ENCODE peak calls at places on chromosome 1, in seven cellular contexts. One of them, this sample, is unnamed.

GRCh38 chr1:206797534-206798383 is 25.5 kb upstream of the IL10 start:
- DNase-seq in epithelial cell of esophagus: no peak
- DNase-seq in WERI-Rb-1: peak; percentile 69
- DNase-seq in Kasumi-1: peak; percentile 53
- DNase-seq in ACHN: peak; percentile 21
- DNase-seq in GM23338: peak; percentile 79
- DNase-seq in RPMI7951: no peak
- DNase-seq in this sample: no peak

GRCh38 chr1:79197421-79197820 is 190.9 kb upstream of the ADGRL4 start:
- DNase-seq in WERI-Rb-1: peak; percentile 16
- DNase-seq in epithelial cell of esophagus: peak; percentile 49
- DNase-seq in RPMI7951: peak; percentile 54
- DNase-seq in GM23338: peak; percentile 55
- DNase-seq in ACHN: peak; percentile 44
- DNase-seq in Kasumi-1: no peak
- DNase-seq in this sample: no peak

GRCh38 chr1:161069201-161069685 is 448 bp downstream of the ARHGAP30 start:
- DNase-seq in ACHN: no peak
- DNase-seq in GM23338: no peak
- DNase-seq in WERI-Rb-1: no peak
- DNase-seq in Kasumi-1: no peak
- DNase-seq in RPMI7951: no peak
- DNase-seq in epithelial cell of esophagus: no peak
- DNase-seq in this sample: no peak

GRCh38 chr1:203176744-203177460 is 1.3 kb upstream of the MYBPH start:
- DNase-seq in GM23338: no peak
- DNase-seq in ACHN: no peak
- DNase-seq in WERI-Rb-1: no peak
- DNase-seq in Kasumi-1: no peak
- DNase-seq in epithelial cell of esophagus: no peak
- DNase-seq in RPMI7951: no peak
- DNase-seq in this sample: no peak

GRCh38 chr1:201172336-201172735 is 18.1 kb upstream of the TMEM9 start:
- DNase-seq in WERI-Rb-1: no peak
- DNase-seq in RPMI7951: no peak
- DNase-seq in Kasumi-1: no peak
- DNase-seq in ACHN: no peak
- DNase-seq in epithelial cell of esophagus: no peak
- DNase-seq in GM23338: no peak
- DNase-seq in this sample: no peak

GRCh38 chr1:157399984-157400382 is 152.3 kb downstream of the FCRL5 start:
- DNase-seq in GM23338: no peak
- DNase-seq in Kasumi-1: peak; percentile 2
- DNase-seq in RPMI7951: peak; percentile 10
- DNase-seq in ACHN: peak; percentile 17
- DNase-seq in epithelial cell of esophagus: peak; percentile 7
- DNase-seq in WERI-Rb-1: no peak
- DNase-seq in this sample: no peak

GRCh38 chr1:47442844-47443529 is 5.1 kb downstream of the FOXD2 start:
- DNase-seq in ACHN: no peak
- DNase-seq in epithelial cell of esophagus: no peak
- DNase-seq in Kasumi-1: no peak
- DNase-seq in RPMI7951: no peak
- DNase-seq in GM23338: no peak
- DNase-seq in WERI-Rb-1: no peak
- DNase-seq in this sample: no peak

GRCh38 chr1:151990058-151990855 is 3.4 kb downstream of the S100A10 start:
- DNase-seq in epithelial cell of esophagus: peak; percentile 76
- DNase-seq in Kasumi-1: no peak
- DNase-seq in RPMI7951: no peak
- DNase-seq in GM23338: no peak
- DNase-seq in ACHN: no peak
- DNase-seq in WERI-Rb-1: no peak
- DNase-seq in this sample: no peak

GRCh38 chr1:160244209-160244608 is 18.1 kb downstream of the DCAF8 start:
- DNase-seq in WERI-Rb-1: no peak
- DNase-seq in GM23338: no peak
- DNase-seq in ACHN: no peak
- DNase-seq in Kasumi-1: no peak
- DNase-seq in epithelial cell of esophagus: no peak
- DNase-seq in RPMI7951: no peak
- DNase-seq in this sample: no peak

GRCh38 chr1:171115280-171115897 is 24.7 kb downstream of the FMO3 start:
- DNase-seq in ACHN: no peak
- DNase-seq in Kasumi-1: no peak
- DNase-seq in GM23338: no peak
- DNase-seq in epithelial cell of esophagus: no peak
- DNase-seq in RPMI7951: no peak
- DNase-seq in WERI-Rb-1: no peak
- DNase-seq in this sample: no peak

GRCh38 chr1:206867261-206867660 is 1.8 kb downstream of the IL20 start:
- DNase-seq in GM23338: no peak
- DNase-seq in epithelial cell of esophagus: peak; percentile 74
- DNase-seq in RPMI7951: no peak
- DNase-seq in ACHN: no peak
- DNase-seq in Kasumi-1: no peak
- DNase-seq in WERI-Rb-1: no peak
- DNase-seq in this sample: no peak

GRCh38 chr1:24503003-24503751 is 541 bp downstream of the RCAN3 start:
- DNase-seq in epithelial cell of esophagus: peak; percentile 62
- DNase-seq in WERI-Rb-1: peak; percentile 16
- DNase-seq in Kasumi-1: no peak
- DNase-seq in GM23338: peak; percentile 45
- DNase-seq in RPMI7951: peak; percentile 16
- DNase-seq in ACHN: no peak
- DNase-seq in this sample: no peak

GRCh38 chr1:203127672-203128611 is at the start of gene ADORA1:
- DNase-seq in RPMI7951: peak; percentile 75
- DNase-seq in WERI-Rb-1: peak; percentile 90
- DNase-seq in ACHN: peak; percentile 87
- DNase-seq in GM23338: peak; percentile 94
- DNase-seq in epithelial cell of esophagus: peak; percentile 65
- DNase-seq in Kasumi-1: no peak
- DNase-seq in this sample: no peak

GRCh38 chr1:101438359-101438758 is 201.5 kb downstream of the S1PR1 start:
- DNase-seq in ACHN: peak; percentile 10
- DNase-seq in WERI-Rb-1: no peak
- DNase-seq in Kasumi-1: peak; percentile 15
- DNase-seq in GM23338: peak; percentile 52
- DNase-seq in RPMI7951: no peak
- DNase-seq in epithelial cell of esophagus: peak; percentile 33
- DNase-seq in this sample: no peak

GRCh38 chr1:66705100-66705499 is 47.2 kb upstream of the DYNLT5 start:
- DNase-seq in RPMI7951: peak; percentile 78
- DNase-seq in WERI-Rb-1: no peak
- DNase-seq in Kasumi-1: no peak
- DNase-seq in GM23338: no peak
- DNase-seq in epithelial cell of esophagus: peak; percentile 40
- DNase-seq in ACHN: no peak
- DNase-seq in this sample: no peak